ENCODE peak calls at places on chromosomes 1 and 21, in eight cellular contexts. L is stomach; E is astrocyte; I is SK-N-SH; Z is HCT116; D is transverse colon; B is mucosa of descending colon; H is CD8-positive, alpha-beta T cell. A is an unnamed sample.
A peak's percentile ranks its signal among the peaks of the same experiment; 100 is the strongest.

GRCh38 chr1:54289061-54289938 is 89.3 kb downstream of the MRPL37 start:
- DNase-seq in L (no peak), E (no peak), I (no peak), Z (no peak), D (no peak), B (no peak), H (no peak), A (no peak)

GRCh38 chr1:171635661-171636060 is 13.6 kb downstream of the MYOCOS start:
- DNase-seq in L (no peak), E (no peak), I (no peak), Z (no peak), D (no peak), B (no peak), H (no peak), A (no peak)

GRCh38 chr21:35511298-35512162 is 462.4 kb upstream of the RUNX1 start:
- DNase-seq in L (no peak), E (peak; percentile 58), I (no peak), Z (no peak), D (no peak), B (no peak), H (no peak), A (no peak)

GRCh38 chr1:67717876-67718275 is 32.9 kb downstream of the GADD45A start:
- DNase-seq in L (no peak), E (no peak), I (no peak), Z (no peak), D (peak; percentile 47), B (no peak), H (no peak), A (no peak)

GRCh38 chr1:185144233-185144632 is 12.5 kb downstream of the TRMT1L start:
- DNase-seq in L (no peak), E (peak; percentile 45), I (no peak), Z (no peak), D (no peak), B (no peak), H (no peak), A (no peak)

GRCh38 chr1:239999170-239999569 is 92.5 kb upstream of the FMN2 start:
- DNase-seq in L (no peak), E (no peak), I (no peak), Z (no peak), D (no peak), B (no peak), H (no peak), A (no peak)

GRCh38 chr21:30480145-30480544 is at the start of gene KRTAP19-1:
- DNase-seq in L (no peak), E (no peak), I (no peak), Z (no peak), D (no peak), B (no peak), H (no peak), A (no peak)

GRCh38 chr1:7752512-7753417 is 18.3 kb upstream of the VAMP3 start:
- DNase-seq in L (peak; percentile 75), E (peak; percentile 39), I (peak; percentile 62), Z (peak; percentile 32), D (peak; percentile 62), B (no peak), H (peak; percentile 48), A (peak; percentile 43)

GRCh38 chr1:47444578-47445465 is 7.0 kb downstream of the FOXD2 start:
- DNase-seq in L (no peak), E (no peak), I (peak; percentile 55), Z (no peak), D (peak; percentile 62), B (peak; percentile 83), H (no peak), A (no peak)

GRCh38 chr1:156104065-156104810 is 10.3 kb upstream of the LMNA start:
- DNase-seq in L (peak; percentile 70), E (peak; percentile 72), I (peak; percentile 81), Z (no peak), D (peak; percentile 79), B (peak; percentile 82), H (no peak), A (no peak)

GRCh38 chr1:218380125-218380977 is 35.2 kb downstream of the TGFB2 start:
- DNase-seq in L (peak; percentile 54), E (peak; percentile 90), I (no peak), Z (no peak), D (no peak), B (no peak), H (no peak), A (peak; percentile 82)

GRCh38 chr21:37551406-37552355 is 185.1 kb downstream of the DYRK1A start:
- DNase-seq in L (peak; percentile 28), E (no peak), I (no peak), Z (no peak), D (no peak), B (no peak), H (no peak), A (peak; percentile 60)

GRCh38 chr1:38071530-38072266 is 25.1 kb upstream of the POU3F1 start:
- DNase-seq in L (no peak), E (peak; percentile 16), I (peak; percentile 56), Z (no peak), D (no peak), B (no peak), H (no peak), A (no peak)

GRCh38 chr1:236417325-236417724 is 23.2 kb downstream of the EDARADD start:
- DNase-seq in L (no peak), E (no peak), I (no peak), Z (no peak), D (no peak), B (no peak), H (no peak), A (no peak)

GRCh38 chr1:84386716-84387479 is 11.4 kb upstream of the DNASE2B start:
- DNase-seq in L (no peak), E (no peak), I (no peak), Z (no peak), D (no peak), B (no peak), H (no peak), A (no peak)

GRCh38 chr1:38964140-38964548 is 22.5 kb upstream of the RHBDL2 start:
- DNase-seq in L (no peak), E (no peak), I (peak; percentile 26), Z (no peak), D (no peak), B (no peak), H (no peak), A (no peak)

GRCh38 chr1:204758601-204759000 is 73.1 kb upstream of the LRRN2 start:
- DNase-seq in L (no peak), E (no peak), I (no peak), Z (no peak), D (no peak), B (no peak), H (no peak), A (no peak)

GRCh38 chr21:36964832-36965719 is 1.4 kb downstream of the HLCS start:
- DNase-seq in L (no peak), E (no peak), I (no peak), Z (no peak), D (no peak), B (no peak), H (no peak), A (no peak)

GRCh38 chr1:176949033-176949662 is 215.4 kb downstream of the ASTN1 start:
- DNase-seq in L (peak; percentile 82), E (no peak), I (peak; percentile 49), Z (peak; percentile 63), D (peak; percentile 8), B (peak; percentile 37), H (no peak), A (peak; percentile 76)

GRCh38 chr1:171869097-171869496 is 27.8 kb downstream of the DNM3 start:
- DNase-seq in L (no peak), E (no peak), I (no peak), Z (no peak), D (no peak), B (no peak), H (no peak), A (no peak)

DNA sequence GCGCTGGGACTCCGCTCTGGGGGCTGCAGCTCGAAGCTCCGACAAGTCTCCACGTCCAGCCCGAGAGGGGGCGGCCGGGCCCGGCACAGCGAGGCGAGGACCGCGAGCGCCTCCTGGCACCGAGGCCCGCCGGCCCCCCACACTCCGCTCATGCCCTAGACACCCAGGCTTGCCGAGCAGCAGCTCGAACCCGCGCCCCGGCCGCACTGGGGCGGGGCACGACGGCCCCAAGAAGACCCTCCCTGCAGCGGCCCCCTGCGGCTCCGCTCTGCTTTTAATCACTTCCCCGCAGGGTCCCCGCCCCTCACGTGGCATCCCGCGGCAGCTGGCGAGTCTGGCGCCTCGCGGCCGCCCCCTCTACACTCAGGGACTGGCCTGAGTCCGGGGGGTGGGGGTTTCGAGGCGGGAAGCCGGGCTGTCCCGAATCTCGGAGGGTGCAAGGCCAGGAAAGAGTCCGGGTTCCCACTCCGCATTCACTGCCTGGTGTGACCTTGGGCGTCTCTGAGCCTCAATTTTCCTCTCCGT is at the start of gene SYT6:
- DNase-seq in L (no peak), E (no peak), I (peak; percentile 60), Z (no peak), D (no peak), B (no peak), H (no peak), A (no peak)
- H3K4me3 ChIP-seq in L (peak within 1 kb of the TSS; percentile 42), E (peak within 1 kb of the TSS; percentile 39), I (peak within 1 kb of the TSS; percentile 25), Z (no peak within 1 kb of the TSS), D (peak within 1 kb of the TSS; percentile 23), B (no peak within 1 kb of the TSS), H (peak within 1 kb of the TSS; percentile 46), A (peak within 1 kb of the TSS; percentile 39)

GRCh38 chr1:33182452-33182851 is 609 bp upstream of the TRIM62 start:
- DNase-seq in L (no peak), E (peak; percentile 68), I (peak; percentile 25), Z (no peak), D (no peak), B (peak; percentile 27), H (no peak), A (peak; percentile 6)
- TF ChIP-seq CTCF in L (no peak), E (no peak), I (no peak), Z (no peak), D (no peak), B (no peak), H (no peak), A (no peak)

GRCh38 chr1:24754229-24754628 is 9.0 kb downstream of the CLIC4 start:
- DNase-seq in L (no peak), E (peak; percentile 58), I (no peak), Z (no peak), D (no peak), B (no peak), H (no peak), A (no peak)

GRCh38 chr1:24749257-24749656 is 4.0 kb downstream of the CLIC4 start:
- DNase-seq in L (no peak), E (no peak), I (no peak), Z (no peak), D (no peak), B (no peak), H (no peak), A (no peak)

GRCh38 chr1:24749886-24750285 is 4.6 kb downstream of the CLIC4 start:
- DNase-seq in L (no peak), E (no peak), I (no peak), Z (no peak), D (no peak), B (no peak), H (no peak), A (no peak)

GRCh38 chr1:24751833-24752232 is 6.6 kb downstream of the CLIC4 start:
- DNase-seq in L (no peak), E (no peak), I (no peak), Z (no peak), D (no peak), B (no peak), H (no peak), A (no peak)

GRCh38 chr1:24752305-24752704 is 7.1 kb downstream of the CLIC4 start:
- DNase-seq in L (no peak), E (no peak), I (no peak), Z (no peak), D (no peak), B (no peak), H (no peak), A (no peak)
- H3K4me3 ChIP-seq in L (no peak overlapping the region), E (no peak overlapping the region), I (no peak overlapping the region), Z (no peak overlapping the region), D (no peak overlapping the region), B (no peak overlapping the region), H (no peak overlapping the region), A (no peak overlapping the region)

GRCh38 chr1:20702416-20702815 is 15.4 kb downstream of the KIF17 start:
- DNase-seq in L (no peak), E (no peak), I (no peak), Z (no peak), D (no peak), B (no peak), H (no peak), A (no peak)
- TF ChIP-seq CTCF in L (no peak), E (peak; percentile 13), I (peak; percentile 38), Z (no peak), D (no peak), B (no peak), H (no peak), A (no peak)